ENCODE peak calls at places on chromosomes 7 and 10, in six cellular contexts. E is RWPE1; K is stimulated activated CD4-positive, alpha-beta T cell treated with anti-CD3 and anti-CD28 coated beads, Interleukin-15, amount 100 ng/mL, for 1 hour; U is activated CD8-positive, alpha-beta T cell treated with anti-CD3 and anti-CD28 coated beads for 36 hours; D is choroid plexus epithelial cell; W is mesothelial cell of epicardium. Q is an unnamed sample.

GRCh38 chr10:64795847-64796246 is 1274.6 kb downstream of the REEP3 start:
- DNase-seq in E (no peak), K (no peak), U (no peak), D (no peak), W (no peak), Q (no peak)

GRCh38 chr7:151383638-151384351 is 26.0 kb downstream of the WDR86 start:
- DNase-seq in E (peak; percentile 32), K (no peak), U (no peak), D (no peak), W (no peak), Q (no peak)

GRCh38 chr10:4838743-4839142 is 12.7 kb downstream of the AKR1E2 start:
- DNase-seq in E (no peak), K (no peak), U (no peak), D (no peak), W (no peak), Q (no peak)

GRCh38 chr10:51926336-51926735 is 226.9 kb upstream of the CSTF2T start:
- DNase-seq in E (no peak), K (no peak), U (no peak), D (no peak), W (no peak), Q (no peak)

GRCh38 chr7:47326220-47326619 is 255.7 kb downstream of the TNS3 start:
- DNase-seq in E (peak; percentile 34), K (no peak), U (no peak), D (peak; percentile 92), W (no peak), Q (no peak)

GRCh38 chr10:76150886-76151288 is 719.5 kb downstream of the LRMDA start:
- DNase-seq in E (no peak), K (no peak), U (no peak), D (no peak), W (no peak), Q (no peak)

GRCh38 chr7:143255564-143255963 is 7.7 kb upstream of the GSTK1 start:
- DNase-seq in E (no peak), K (no peak), U (no peak), D (peak; percentile 64), W (no peak), Q (no peak)

GRCh38 chr10:114151486-114151885 is 22.5 kb downstream of the CCDC186 start:
- DNase-seq in E (peak; percentile 83), K (no peak), U (no peak), D (peak; percentile 82), W (no peak), Q (no peak)

GRCh38 chr7:1513657-1514095 is 9.5 kb upstream of the INTS1 start:
- DNase-seq in E (no peak), K (no peak), U (no peak), D (peak; percentile 45), W (no peak), Q (no peak)